ENCODE peak calls at places on chromosome 18, in nine cellular contexts. Q, P, V, H, R, N, K, C and G are unnamed samples.

GRCh38 chr18:13447621-13448020 is 229.1 kb downstream of the LDLRAD4 start:
- DNase-seq in Q (peak), P (peak), V (no peak), H (no peak), R (peak), N (no peak), K (no peak), C (no peak), G (no peak)

GRCh38 chr18:35582310-35582682 is 756 bp downstream of the GALNT1 start:
- DNase-seq in Q (no peak), P (no peak), V (no peak), H (no peak), R (no peak), N (no peak), K (no peak), C (no peak), G (no peak)

GRCh38 chr18:74360852-74361640 is 45.4 kb downstream of the C18orf63 start:
- DNase-seq in Q (no peak), P (no peak), V (no peak), H (no peak), R (no peak), N (no peak), K (no peak), C (no peak), G (no peak)

GRCh38 chr18:858016-858415 is 46.0 kb upstream of the YES1 start:
- DNase-seq in Q (no peak), P (no peak), V (no peak), H (no peak), R (no peak), N (no peak), K (no peak), C (no peak), G (no peak)

GRCh38 chr18:73639788-73640187 is 507.8 kb downstream of the FBXO15 start:
- DNase-seq in Q (no peak), P (no peak), V (no peak), H (no peak), R (no peak), N (no peak), K (no peak), C (no peak), G (no peak)

GRCh38 chr18:10201226-10201625 is 253.2 kb upstream of the APCDD1 start:
- DNase-seq in Q (no peak), P (no peak), V (no peak), H (no peak), R (no peak), N (no peak), K (no peak), C (no peak), G (no peak)

GRCh38 chr18:50848038-50848437 is 28.2 kb upstream of the MRO start:
- DNase-seq in Q (no peak), P (no peak), V (no peak), H (no peak), R (no peak), N (no peak), K (no peak), C (no peak), G (no peak)

GRCh38 chr18:57150828-57151227 is 3.9 kb downstream of the BOD1L2 start:
- DNase-seq in Q (no peak), P (no peak), V (no peak), H (peak), R (no peak), N (no peak), K (no peak), C (no peak), G (no peak)

GRCh38 chr18:77049938-77050337 is 82.6 kb downstream of the MBP start:
- DNase-seq in Q (no peak), P (no peak), V (no peak), H (no peak), R (no peak), N (no peak), K (no peak), C (no peak), G (no peak)

DNA sequence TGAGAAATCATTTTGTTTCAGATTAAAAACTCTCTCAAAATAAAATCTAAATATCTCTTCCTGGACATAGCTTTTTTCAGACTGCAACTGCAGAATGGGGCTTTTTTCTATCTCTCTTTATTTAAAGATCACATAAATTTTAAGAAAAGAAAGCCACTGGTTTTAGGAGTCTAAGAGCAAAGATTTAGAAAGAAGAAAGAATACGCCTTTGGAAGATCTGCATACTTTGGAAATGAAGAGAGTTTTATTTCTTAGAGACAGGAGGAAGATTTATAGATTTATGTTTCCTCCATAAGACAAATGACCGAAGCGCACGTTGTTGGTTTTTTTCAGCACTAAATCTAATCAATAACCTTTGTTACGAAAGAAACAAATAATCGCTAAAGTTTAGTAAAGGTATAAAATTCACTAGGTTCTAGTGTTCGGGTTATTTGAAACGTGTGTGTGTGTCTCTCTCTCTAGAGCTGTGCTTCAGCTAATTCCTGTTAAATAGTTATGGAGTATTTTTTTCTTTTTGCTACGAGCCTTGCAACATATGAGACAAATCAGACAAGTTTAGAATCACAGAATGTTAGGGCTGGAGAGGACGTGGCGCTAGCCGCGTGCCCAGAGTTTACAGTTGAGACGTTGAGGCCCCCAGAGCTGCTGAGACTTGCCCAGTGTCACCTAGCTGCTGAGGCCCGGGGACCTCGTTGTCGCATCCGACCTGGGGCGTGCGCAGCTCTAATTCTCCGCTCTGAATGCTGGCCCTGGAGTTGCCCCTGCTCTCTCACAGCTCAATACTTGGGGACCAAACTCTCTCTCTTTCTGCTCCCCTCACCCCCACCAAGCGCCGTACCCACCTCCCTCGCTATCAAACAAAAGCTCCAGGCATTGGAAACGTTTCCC is 69.8 kb downstream of the CTAGE1 start:
- DNase-seq in Q (peak), P (no peak), V (no peak), H (no peak), R (peak), N (no peak), K (no peak), C (peak), G (no peak)
- TF ChIP-seq POLR2A in Q (no peak), P (no peak), V (no peak), H (no peak), R (no peak), N (no peak), K (no peak), C (peak), G (no peak)

GRCh38 chr18:58785171-58785805 is 79.4 kb upstream of the ZNF532 start:
- DNase-seq in Q (peak), P (no peak), V (peak), H (peak), R (no peak), N (no peak), K (no peak), C (no peak), G (peak)
- TF ChIP-seq CTCF in Q (no peak), P (no peak), V (peak), H (peak), R (no peak), N (no peak), K (no peak), C (no peak), G (no peak)

GRCh38 chr18:48833701-48834394 is 116.9 kb downstream of the SMAD7 start:
- DNase-seq in Q (peak), P (peak), V (peak), H (no peak), R (peak), N (no peak), K (no peak), C (no peak), G (peak)
- H3K4me3 ChIP-seq in Q (no peak), P (no peak), V (no peak), H (no peak), R (no peak), N (no peak), K (no peak), C (no peak), G (peak)

GRCh38 chr18:3216987-3217386 is 2.8 kb downstream of the MYOM1 start:
- DNase-seq in Q (no peak), P (no peak), V (no peak), H (no peak), R (no peak), N (no peak), K (no peak), C (no peak), G (no peak)

GRCh38 chr18:3219621-3220335 is at the start of gene MYOM1:
- DNase-seq in Q (no peak), P (peak), V (no peak), H (no peak), R (peak), N (no peak), K (no peak), C (no peak), G (no peak)

GRCh38 chr18:3218817-3219216 is 951 bp downstream of the MYOM1 start:
- DNase-seq in Q (no peak), P (no peak), V (no peak), H (no peak), R (no peak), N (no peak), K (no peak), C (no peak), G (no peak)

GRCh38 chr18:3214855-3215637 is 4.7 kb downstream of the MYOM1 start:
- DNase-seq in Q (no peak), P (no peak), V (no peak), H (no peak), R (no peak), N (no peak), K (no peak), C (no peak), G (no peak)

GRCh38 chr18:3217930-3218647 is 1.7 kb downstream of the MYOM1 start:
- DNase-seq in Q (no peak), P (no peak), V (no peak), H (no peak), R (no peak), N (no peak), K (peak), C (peak), G (peak)
- TF ChIP-seq POLR2A in Q (no peak), P (no peak), V (no peak), H (no peak), R (peak), N (no peak), K (no peak), C (peak), G (no peak)

GRCh38 chr18:42072407-42072806 is 117.4 kb downstream of the PIK3C3 start:
- DNase-seq in Q (no peak), P (no peak), V (no peak), H (no peak), R (no peak), N (no peak), K (no peak), C (no peak), G (no peak)
- TF ChIP-seq CTCF in Q (no peak), P (no peak), V (no peak), H (peak), R (no peak), N (no peak), K (no peak), C (no peak), G (no peak)

DNA sequence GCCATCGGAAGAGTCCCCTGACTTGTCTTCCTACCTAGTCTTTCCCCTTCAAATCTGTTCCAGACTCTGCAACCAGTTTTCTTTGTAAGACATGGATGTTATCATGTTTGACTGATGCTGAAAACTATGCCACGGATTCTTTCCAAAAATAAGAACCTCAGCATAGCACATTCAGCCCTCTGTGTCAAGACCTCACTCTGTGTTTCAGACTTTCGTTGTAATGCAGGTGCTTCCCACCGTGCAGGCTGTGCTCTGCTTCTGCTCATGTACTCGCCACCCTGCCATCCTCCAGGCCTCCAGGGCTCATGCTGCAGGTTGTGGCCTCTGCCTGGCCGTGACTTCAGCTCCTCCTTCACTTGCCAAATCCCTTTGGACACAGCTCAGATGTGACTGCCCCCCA is 347.0 kb upstream of the RAB12 start:
- DNase-seq in Q (no peak), P (no peak), V (no peak), H (no peak), R (no peak), N (no peak), K (no peak), C (no peak), G (no peak)
- H3K4me3 ChIP-seq in Q (no peak), P (no peak), V (no peak), H (no peak), R (no peak), N (no peak), K (no peak), C (no peak), G (no peak)

GRCh38 chr18:59911600-59911999 is 11.8 kb downstream of the PMAIP1 start:
- DNase-seq in Q (no peak), P (no peak), V (no peak), H (no peak), R (no peak), N (no peak), K (no peak), C (no peak), G (no peak)

GRCh38 chr18:59912007-59912550 is 12.3 kb downstream of the PMAIP1 start:
- DNase-seq in Q (no peak), P (no peak), V (no peak), H (no peak), R (no peak), N (no peak), K (no peak), C (no peak), G (no peak)

GRCh38 chr18:59909289-59910036 is 9.7 kb downstream of the PMAIP1 start:
- DNase-seq in Q (peak), P (no peak), V (no peak), H (no peak), R (no peak), N (no peak), K (no peak), C (no peak), G (no peak)

GRCh38 chr18:59908790-59909189 is 9.0 kb downstream of the PMAIP1 start:
- DNase-seq in Q (peak), P (no peak), V (no peak), H (no peak), R (no peak), N (no peak), K (no peak), C (no peak), G (no peak)

GRCh38 chr18:59910967-59911366 is 11.2 kb downstream of the PMAIP1 start:
- DNase-seq in Q (peak), P (no peak), V (no peak), H (no peak), R (no peak), N (no peak), K (no peak), C (no peak), G (no peak)
- TF ChIP-seq POLR2A in Q (no peak), P (no peak), V (no peak), H (no peak), R (no peak), N (no peak), K (no peak), C (no peak), G (no peak)

GRCh38 chr18:24270937-24271380 is 126.7 kb downstream of the OSBPL1A start:
- DNase-seq in Q (peak), P (no peak), V (no peak), H (no peak), R (no peak), N (no peak), K (no peak), C (no peak), G (no peak)

GRCh38 chr18:24268784-24269550 is 128.7 kb downstream of the OSBPL1A start:
- DNase-seq in Q (no peak), P (no peak), V (no peak), H (no peak), R (no peak), N (no peak), K (no peak), C (no peak), G (no peak)

GRCh38 chr18:24273596-24273995 is 124.0 kb downstream of the OSBPL1A start:
- DNase-seq in Q (peak), P (no peak), V (no peak), H (no peak), R (no peak), N (no peak), K (no peak), C (no peak), G (no peak)

GRCh38 chr18:24270358-24270936 is 127.2 kb downstream of the OSBPL1A start:
- DNase-seq in Q (peak), P (no peak), V (no peak), H (no peak), R (no peak), N (no peak), K (no peak), C (no peak), G (no peak)

DNA sequence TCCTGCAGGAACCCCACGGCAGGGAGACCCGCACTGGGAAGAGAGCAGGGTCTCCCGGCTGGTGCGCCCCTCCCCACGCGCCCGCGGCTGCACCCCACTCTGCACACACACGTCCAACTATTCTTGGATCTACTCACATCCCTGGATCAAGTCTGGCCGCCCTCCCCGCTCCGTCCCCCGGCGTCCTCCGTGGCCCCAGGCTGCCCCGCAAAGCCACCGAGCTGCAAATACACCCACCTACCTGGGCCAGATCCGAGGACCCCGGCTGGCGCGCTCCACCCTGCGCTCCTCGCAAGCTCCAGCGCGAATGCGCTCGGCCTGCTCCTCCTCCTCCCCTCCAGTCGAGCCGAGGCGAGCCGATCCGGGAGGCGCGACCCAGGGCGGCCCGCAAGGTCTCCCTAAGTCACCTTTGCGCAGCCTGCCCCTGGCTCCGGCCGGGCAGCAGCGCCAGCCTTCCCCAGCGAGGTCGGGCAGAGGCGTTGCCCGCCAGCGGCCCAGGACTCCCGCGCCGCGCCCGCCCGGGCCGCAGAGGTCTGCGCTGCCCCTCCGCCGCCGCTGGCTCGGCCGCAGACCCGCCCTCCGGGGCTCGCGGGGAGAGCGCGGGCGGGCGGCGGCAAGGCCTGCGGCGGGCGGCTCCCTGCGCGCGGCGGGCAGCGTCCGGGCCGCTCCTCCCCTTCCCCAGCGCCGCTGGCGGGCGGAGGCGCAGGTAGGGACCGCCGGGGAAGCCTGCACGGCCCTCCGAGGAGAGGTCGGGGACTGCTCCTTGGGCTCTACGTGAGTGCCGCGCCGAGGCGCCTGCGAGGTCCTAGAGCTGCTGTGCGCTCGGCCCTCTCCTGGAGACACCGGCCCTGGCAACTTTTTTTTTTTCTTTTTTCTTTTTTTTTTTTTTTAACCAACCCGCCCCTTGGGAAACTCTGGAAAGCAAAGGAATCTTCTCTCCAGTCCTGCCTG is 126.0 kb downstream of the OSBPL1A start:
- DNase-seq in Q (peak), P (peak), V (peak), H (peak), R (peak), N (no peak), K (peak), C (peak), G (peak)
- TF ChIP-seq CTCF in Q (peak), P (no peak), V (no peak), H (peak), R (peak), N (peak), K (no peak), C (peak), G (no peak)